ENCODE peak calls at places on chromosomes 7 and 10, in four cellular contexts. One of them, this sample, is unnamed.

GRCh38 chr10:22372922-22373321 is 27.6 kb downstream of the SPAG6 start:
- DNase-seq in epithelial cell of esophagus: no peak
- DNase-seq in C1 segment of cervical spinal cord: no peak
- DNase-seq in NCI-H1417: no peak
- DNase-seq in this sample: no peak

GRCh38 chr7:29970158-29970557 is 19.4 kb downstream of the SCRN1 start:
- DNase-seq in epithelial cell of esophagus: peak
- DNase-seq in C1 segment of cervical spinal cord: no peak
- DNase-seq in NCI-H1417: no peak
- DNase-seq in this sample: no peak

GRCh38 chr10:102643346-102644065 is 773 bp upstream of the TRIM8 start:
- DNase-seq in NCI-H1417: peak
- DNase-seq in epithelial cell of esophagus: peak
- DNase-seq in C1 segment of cervical spinal cord: peak
- DNase-seq in this sample: peak

GRCh38 chr10:94012834-94013830 is 19.4 kb downstream of the PLCE1 start:
- DNase-seq in NCI-H1417: peak
- DNase-seq in C1 segment of cervical spinal cord: no peak
- DNase-seq in epithelial cell of esophagus: no peak
- DNase-seq in this sample: no peak

GRCh38 chr10:96493871-96494525 is 19.7 kb downstream of the TLL2 start:
- DNase-seq in epithelial cell of esophagus: no peak
- DNase-seq in C1 segment of cervical spinal cord: no peak
- DNase-seq in NCI-H1417: no peak
- DNase-seq in this sample: no peak

GRCh38 chr10:77498829-77499228 is 138.8 kb downstream of the KCNMA1 start:
- DNase-seq in NCI-H1417: no peak
- DNase-seq in epithelial cell of esophagus: no peak
- DNase-seq in C1 segment of cervical spinal cord: no peak
- DNase-seq in this sample: no peak

GRCh38 chr10:50511512-50512213 is 112.1 kb downstream of the SGMS1 start:
- DNase-seq in NCI-H1417: no peak
- DNase-seq in epithelial cell of esophagus: peak
- DNase-seq in C1 segment of cervical spinal cord: no peak
- DNase-seq in this sample: no peak

GRCh38 chr7:139783647-139784385 is 6.0 kb upstream of the HIPK2 start:
- DNase-seq in NCI-H1417: peak
- DNase-seq in epithelial cell of esophagus: peak
- DNase-seq in C1 segment of cervical spinal cord: no peak
- DNase-seq in this sample: no peak

GRCh38 chr7:106767498-106768323 is 97.4 kb upstream of the PIK3CG start:
- DNase-seq in C1 segment of cervical spinal cord: no peak
- DNase-seq in epithelial cell of esophagus: no peak
- DNase-seq in NCI-H1417: no peak
- DNase-seq in this sample: no peak

GRCh38 chr10:92150798-92151197 is 140.1 kb downstream of the CPEB3 start:
- DNase-seq in C1 segment of cervical spinal cord: no peak
- DNase-seq in epithelial cell of esophagus: no peak
- DNase-seq in NCI-H1417: no peak
- DNase-seq in this sample: no peak

GRCh38 chr10:91797077-91797690 is 1.0 kb upstream of the TNKS2 start:
- DNase-seq in C1 segment of cervical spinal cord: no peak
- DNase-seq in epithelial cell of esophagus: peak
- DNase-seq in NCI-H1417: no peak
- DNase-seq in this sample: no peak

GRCh38 chr7:117127585-117128168 is 174.4 kb downstream of the ST7 start:
- DNase-seq in epithelial cell of esophagus: peak
- DNase-seq in C1 segment of cervical spinal cord: no peak
- DNase-seq in NCI-H1417: peak
- DNase-seq in this sample: no peak

GRCh38 chr7:37604078-37604477 is 79.5 kb upstream of the GPR141 start:
- DNase-seq in C1 segment of cervical spinal cord: no peak
- DNase-seq in epithelial cell of esophagus: no peak
- DNase-seq in NCI-H1417: no peak
- DNase-seq in this sample: no peak

GRCh38 chr7:157666530-157667040 is 329.8 kb downstream of the DNAJB6 start:
- DNase-seq in NCI-H1417: no peak
- DNase-seq in C1 segment of cervical spinal cord: no peak
- DNase-seq in epithelial cell of esophagus: no peak
- DNase-seq in this sample: no peak

GRCh38 chr7:78130443-78131200 is 332.0 kb downstream of the PHTF2 start:
- DNase-seq in epithelial cell of esophagus: no peak
- DNase-seq in NCI-H1417: peak
- DNase-seq in C1 segment of cervical spinal cord: no peak
- DNase-seq in this sample: no peak

GRCh38 chr10:4786043-4786839 is 39.8 kb upstream of the AKR1E2 start:
- DNase-seq in epithelial cell of esophagus: peak
- DNase-seq in C1 segment of cervical spinal cord: no peak
- DNase-seq in NCI-H1417: no peak
- DNase-seq in this sample: no peak

GRCh38 chr7:69205576-69205975 is 392.7 kb upstream of the AUTS2 start:
- DNase-seq in NCI-H1417: no peak
- DNase-seq in C1 segment of cervical spinal cord: no peak
- DNase-seq in epithelial cell of esophagus: no peak
- DNase-seq in this sample: no peak

GRCh38 chr7:139699640-139700504 is 77.9 kb downstream of the HIPK2 start:
- DNase-seq in epithelial cell of esophagus: no peak
- DNase-seq in C1 segment of cervical spinal cord: no peak
- DNase-seq in NCI-H1417: no peak
- DNase-seq in this sample: no peak

GRCh38 chr10:9781681-9782080 is 1236.0 kb upstream of the CELF2 start:
- DNase-seq in NCI-H1417: no peak
- DNase-seq in epithelial cell of esophagus: no peak
- DNase-seq in C1 segment of cervical spinal cord: no peak
- DNase-seq in this sample: no peak

GRCh38 chr7:4549681-4550080 is 132.4 kb upstream of the FOXK1 start:
- DNase-seq in NCI-H1417: no peak
- DNase-seq in epithelial cell of esophagus: no peak
- DNase-seq in C1 segment of cervical spinal cord: no peak
- DNase-seq in this sample: peak

GRCh38 chr10:22341190-22341935 is 3.9 kb upstream of the SPAG6 start:
- DNase-seq in NCI-H1417: no peak
- DNase-seq in epithelial cell of esophagus: no peak
- DNase-seq in C1 segment of cervical spinal cord: no peak
- DNase-seq in this sample: no peak

GRCh38 chr10:43407148-43407575 is 1.8 kb downstream of the HNRNPF start:
- DNase-seq in epithelial cell of esophagus: peak
- DNase-seq in C1 segment of cervical spinal cord: peak
- DNase-seq in NCI-H1417: peak
- DNase-seq in this sample: peak

This sample was measured in frontal cortex.